ENCODE peak calls at places on chromosomes 16 and 17, in five cellular contexts. H is mesenchymal stem cell, O is H1, K is trophoblast cell, Y is neuronal stem cell. B is an unnamed sample.

GRCh38 chr17:21463779-21464407 is 87.7 kb downstream of the KCNJ12 start:
- DNase-seq in H (no peak), O (peak), K (no peak), Y (no peak), B (peak)

GRCh38 chr17:57677858-57678257 is 67.2 kb downstream of the CCDC182 start:
- DNase-seq in H (no peak), O (peak), K (no peak), Y (no peak), B (peak)

GRCh38 chr17:9356488-9356911 is 219.1 kb downstream of the STX8 start:
- DNase-seq in H (no peak), O (no peak), K (no peak), Y (no peak), B (no peak)

GRCh38 chr16:55710466-55710865 is 54.7 kb downstream of the SLC6A2 start:
- DNase-seq in H (peak), O (no peak), K (peak), Y (peak), B (peak)

GRCh38 chr17:83192161-83192788 is 112.9 kb downstream of the METRNL start:
- DNase-seq in H (peak), O (peak), K (no peak), Y (no peak), B (no peak)

GRCh38 chr16:81889896-81890634 is 111.0 kb downstream of the PLCG2 start:
- DNase-seq in H (peak), O (peak), K (peak), Y (peak), B (peak)

GRCh38 chr16:11079657-11080187 is 135.4 kb downstream of the CLEC16A start:
- DNase-seq in H (peak), O (no peak), K (peak), Y (no peak), B (no peak)

GRCh38 chr17:7590743-7591142 is 849 bp upstream of the SOX15 start:
- DNase-seq in H (peak), O (peak), K (no peak), Y (peak), B (peak)

GRCh38 chr16:51896013-51896412 is 650.9 kb downstream of the TOX3 start:
- DNase-seq in H (no peak), O (no peak), K (no peak), Y (no peak), B (peak)

DNA sequence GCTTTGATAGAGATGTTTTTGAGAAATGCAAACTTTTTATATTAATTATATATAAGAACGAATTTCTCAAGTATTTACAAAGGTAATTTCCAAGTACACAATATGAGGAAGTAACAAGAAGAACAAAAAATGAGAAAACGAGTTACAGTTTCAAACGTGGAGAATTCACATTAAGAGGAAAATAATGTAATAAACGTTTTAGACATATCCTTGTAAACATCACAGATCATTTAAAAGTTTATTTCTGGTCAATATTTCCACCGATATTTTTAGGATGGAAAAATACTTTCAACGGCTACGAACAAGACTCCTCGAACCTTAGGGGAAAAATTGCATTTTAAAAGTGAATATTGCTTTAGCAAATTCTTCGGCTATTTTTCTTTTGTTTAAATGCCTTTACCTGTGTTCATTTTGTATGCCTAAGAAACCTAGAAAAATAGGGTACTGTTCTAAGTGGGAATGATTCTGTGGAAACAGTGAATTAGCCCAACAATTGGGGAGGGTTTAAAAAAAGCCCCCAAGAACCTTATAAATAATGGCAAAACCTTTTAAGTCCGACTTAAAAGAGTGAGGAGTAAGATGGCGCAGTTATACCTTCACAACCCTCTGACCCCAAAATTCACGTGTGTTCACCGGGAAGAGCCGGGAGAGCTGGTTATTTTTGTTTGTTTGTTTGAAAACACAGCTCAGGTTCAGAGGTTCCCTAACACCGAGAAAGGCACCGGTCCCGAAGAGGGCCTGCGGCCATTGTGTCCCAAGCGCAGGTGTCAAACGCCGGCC is 3.3 kb downstream of the HNF1B start:
- DNase-seq in H (peak), O (no peak), K (peak), Y (no peak), B (no peak)
- H2BK12ac ChIP-seq in H (no peak), O (no peak), K (no peak), Y (no peak), B (no peak)

DNA sequence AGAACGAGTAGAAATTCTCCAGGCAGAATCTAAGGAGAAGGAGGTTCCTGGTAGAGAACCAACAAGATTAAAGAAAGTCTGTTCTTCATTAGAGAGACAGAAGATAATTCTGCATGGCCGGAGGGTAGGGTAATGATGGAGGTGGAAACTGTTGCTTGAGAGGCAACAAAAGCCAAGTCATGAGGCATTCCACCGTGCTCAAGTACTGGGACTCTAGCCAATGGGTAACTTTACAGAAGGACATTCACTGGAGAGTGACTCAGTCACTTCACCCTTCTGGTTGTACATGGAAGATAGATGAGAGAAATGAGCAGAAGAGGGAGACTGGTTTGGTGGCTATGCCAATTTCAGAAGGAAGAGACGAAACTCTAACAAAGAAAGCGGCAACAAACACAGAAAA is 53.6 kb upstream of the ANKFN1 start:
- DNase-seq in H (no peak), O (no peak), K (no peak), Y (no peak), B (no peak)
- H2BK12ac ChIP-seq in H (no peak), O (no peak), K (no peak), Y (no peak), B (no peak)

GRCh38 chr17:78716814-78717393 is 65.2 kb downstream of the CYTH1 start:
- DNase-seq in H (no peak), O (peak), K (no peak), Y (no peak), B (no peak)

GRCh38 chr17:78715876-78716275 is 66.2 kb downstream of the CYTH1 start:
- DNase-seq in H (no peak), O (no peak), K (no peak), Y (no peak), B (no peak)

GRCh38 chr17:78718575-78719209 is 63.4 kb downstream of the CYTH1 start:
- DNase-seq in H (no peak), O (no peak), K (peak), Y (no peak), B (no peak)

GRCh38 chr17:78716292-78716691 is 65.8 kb downstream of the CYTH1 start:
- DNase-seq in H (no peak), O (no peak), K (no peak), Y (no peak), B (no peak)

DNA sequence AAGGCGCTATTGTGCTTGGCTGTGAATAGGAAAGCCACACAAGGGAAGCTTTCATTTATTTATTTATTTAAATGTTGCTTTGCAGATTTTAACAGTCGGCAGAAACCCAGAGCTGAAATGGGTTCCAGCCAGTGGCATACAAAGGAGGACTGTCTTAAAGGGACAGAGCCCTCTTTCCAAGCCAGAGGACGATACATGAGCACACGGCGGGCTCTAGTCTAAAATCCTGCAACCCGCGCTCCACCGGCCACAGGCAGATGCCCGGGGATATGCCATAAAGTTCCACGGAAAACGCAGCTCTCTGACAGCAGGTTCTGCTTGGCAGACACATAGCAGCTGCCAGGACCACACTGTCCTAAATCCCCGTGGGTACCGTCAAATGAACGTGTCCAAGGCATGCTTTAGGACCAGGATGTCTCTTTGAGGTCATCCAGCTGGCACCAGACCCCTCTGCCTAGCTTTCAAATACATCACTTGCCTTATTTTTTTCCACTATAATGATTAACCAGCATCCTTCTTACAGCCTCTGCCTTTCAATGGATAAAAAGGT is 64.6 kb downstream of the CYTH1 start:
- DNase-seq in H (no peak), O (peak), K (no peak), Y (no peak), B (no peak)
- H2BK12ac ChIP-seq in H (no peak), O (no peak), K (no peak), Y (no peak), B (no peak)

DNA sequence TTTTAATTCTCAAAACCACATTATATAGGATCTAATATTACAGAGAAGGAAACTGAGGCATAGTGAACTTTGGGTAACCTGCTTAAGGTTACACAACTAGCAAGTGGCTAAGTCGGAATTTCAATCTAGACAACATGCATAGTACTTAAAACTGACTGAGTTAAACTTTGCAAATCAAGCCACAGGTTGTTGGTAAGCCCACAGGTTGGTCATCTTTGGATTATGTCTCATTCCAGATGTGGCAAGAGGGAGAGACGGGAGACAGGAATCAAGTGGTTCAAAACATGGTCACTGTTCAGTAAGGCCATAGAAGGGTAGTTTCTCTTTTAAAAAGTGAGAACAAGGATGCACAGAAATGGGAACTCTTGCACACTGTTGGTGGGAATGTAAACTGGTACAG is 57.1 kb downstream of the MYO1D start:
- DNase-seq in H (no peak), O (no peak), K (no peak), Y (no peak), B (no peak)
- H2BK12ac ChIP-seq in H (no peak), O (no peak), K (no peak), Y (no peak), B (no peak)

GRCh38 chr16:49855822-49856740 is at the start of gene ZNF423:
- DNase-seq in H (peak), O (no peak), K (peak), Y (peak), B (no peak)
- H2BK12ac ChIP-seq in H (peak), O (no peak), K (peak), Y (peak), B (no peak)

GRCh38 chr16:22628994-22629393 is 118.3 kb downstream of the NPIPB5 start:
- DNase-seq in H (no peak), O (peak), K (no peak), Y (no peak), B (no peak)
- H2BK12ac ChIP-seq in H (no peak), O (no peak), K (no peak), Y (no peak), B (no peak)

DNA sequence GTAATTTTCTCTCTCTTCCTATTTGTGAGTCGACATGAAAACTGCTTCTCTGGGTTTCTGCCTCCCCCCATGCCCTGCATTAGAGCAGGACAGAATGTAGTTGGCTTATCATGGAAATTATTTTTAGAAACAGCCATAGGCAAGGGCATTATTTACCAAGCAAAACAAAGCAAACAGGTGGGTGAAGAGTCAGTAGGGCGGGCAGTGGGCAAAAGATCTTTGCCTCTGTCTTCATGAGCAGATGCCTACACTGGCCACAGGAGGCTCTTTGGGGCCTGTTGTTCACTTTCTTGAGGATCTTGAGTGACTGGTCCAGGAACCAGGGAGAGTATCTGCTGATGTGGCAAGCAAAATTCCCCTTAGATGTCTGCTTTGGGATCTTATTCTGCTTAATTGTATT is 42.5 kb upstream of the CLEC19A start:
- DNase-seq in H (no peak), O (no peak), K (no peak), Y (no peak), B (no peak)
- H2BK12ac ChIP-seq in H (no peak), O (no peak), K (no peak), Y (no peak), B (no peak)